ENCODE peak calls at places on chromosome 1, in nine cellular contexts. D, N, F, C, P, Y, T, V and R are unnamed samples.

GRCh38 chr1:201208236-201208635 is 17.6 kb downstream of the IGFN1 start:
- DNase-seq in D (no peak), N (no peak), F (no peak), C (no peak), P (no peak), Y (no peak), T (no peak), V (no peak), R (no peak)

GRCh38 chr1:81478217-81478616 is 322.5 kb upstream of the ADGRL2 start:
- DNase-seq in D (peak), N (no peak), F (peak), C (no peak), P (no peak), Y (no peak), T (no peak), V (no peak), R (peak)

GRCh38 chr1:236416165-236416564 is 22.1 kb downstream of the EDARADD start:
- DNase-seq in D (no peak), N (no peak), F (no peak), C (no peak), P (no peak), Y (no peak), T (no peak), V (no peak), R (peak)

GRCh38 chr1:172658871-172659453 is at the start of gene FASLG:
- DNase-seq in D (no peak), N (no peak), F (no peak), C (no peak), P (no peak), Y (no peak), T (no peak), V (no peak), R (no peak)

GRCh38 chr1:201461783-201462441 is 7.1 kb downstream of the PHLDA3 start:
- DNase-seq in D (peak), N (no peak), F (no peak), C (peak), P (no peak), Y (peak), T (peak), V (peak), R (no peak)

GRCh38 chr1:85583355-85584263 is 3.0 kb downstream of the CCN1 start:
- DNase-seq in D (no peak), N (no peak), F (no peak), C (no peak), P (no peak), Y (no peak), T (no peak), V (no peak), R (no peak)

GRCh38 chr1:65221638-65222421 is 73.8 kb downstream of the AK4 start:
- DNase-seq in D (no peak), N (no peak), F (no peak), C (no peak), P (no peak), Y (no peak), T (no peak), V (no peak), R (no peak)

GRCh38 chr1:11528636-11529121 is 49.7 kb downstream of the DISP3 start:
- DNase-seq in D (no peak), N (no peak), F (no peak), C (no peak), P (no peak), Y (no peak), T (no peak), V (no peak), R (no peak)

GRCh38 chr1:59128784-59129227 is 168.1 kb upstream of the FGGY start:
- DNase-seq in D (no peak), N (no peak), F (no peak), C (no peak), P (peak), Y (no peak), T (peak), V (no peak), R (no peak)